ENCODE peak calls at places on chromosome 20, in nine cellular contexts. C, X, W, R, Z, B, D, V and I are unnamed samples.

GRCh38 chr20:61974357-61974665 is 91.4 kb downstream of the TAF4 start:
- DNase-seq in C (no peak), X (no peak), W (no peak), R (no peak), Z (no peak), B (no peak), D (no peak), V (no peak), I (no peak)

GRCh38 chr20:32132911-32133549 is 23.5 kb downstream of the TM9SF4 start:
- DNase-seq in C (no peak), X (no peak), W (no peak), R (no peak), Z (no peak), B (no peak), D (peak), V (no peak), I (no peak)

GRCh38 chr20:35200255-35200654 is 26.2 kb upstream of the MMP24 start:
- DNase-seq in C (peak), X (no peak), W (peak), R (no peak), Z (no peak), B (peak), D (no peak), V (no peak), I (no peak)

GRCh38 chr20:4017051-4017702 is 1.8 kb upstream of the RNF24 start:
- DNase-seq in C (no peak), X (no peak), W (no peak), R (no peak), Z (no peak), B (no peak), D (no peak), V (no peak), I (no peak)

GRCh38 chr20:44041001-44041400 is 126.3 kb downstream of the TOX2 start:
- DNase-seq in C (no peak), X (no peak), W (no peak), R (no peak), Z (no peak), B (no peak), D (no peak), V (no peak), I (no peak)

GRCh38 chr20:9211016-9211760 is 142.3 kb downstream of the PLCB4 start:
- DNase-seq in C (no peak), X (no peak), W (no peak), R (no peak), Z (no peak), B (no peak), D (no peak), V (no peak), I (no peak)

GRCh38 chr20:25126204-25126603 is 44.3 kb upstream of the VSX1 start:
- DNase-seq in C (no peak), X (no peak), W (no peak), R (no peak), Z (no peak), B (no peak), D (no peak), V (no peak), I (no peak)

GRCh38 chr20:20772492-20773047 is 60.1 kb upstream of the RALGAPA2 start:
- DNase-seq in C (no peak), X (no peak), W (no peak), R (no peak), Z (no peak), B (no peak), D (no peak), V (no peak), I (no peak)

GRCh38 chr20:21505810-21506530 is 7.9 kb downstream of the NKX2-2 start:
- DNase-seq in C (peak), X (peak), W (no peak), R (no peak), Z (no peak), B (peak), D (no peak), V (peak), I (no peak)

GRCh38 chr20:57397004-57397692 is 6.0 kb downstream of the RBM38 start:
- DNase-seq in C (no peak), X (no peak), W (no peak), R (no peak), Z (no peak), B (no peak), D (no peak), V (no peak), I (no peak)

GRCh38 chr20:64047046-64047389 is 2.4 kb downstream of the SOX18 start:
- DNase-seq in C (no peak), X (no peak), W (no peak), R (no peak), Z (no peak), B (no peak), D (no peak), V (no peak), I (no peak)
- H3K27ac ChIP-seq in C (no peak), X (no peak), W (no peak), R (no peak), Z (peak), B (no peak), D (no peak), V (no peak), I (no peak)

DNA sequence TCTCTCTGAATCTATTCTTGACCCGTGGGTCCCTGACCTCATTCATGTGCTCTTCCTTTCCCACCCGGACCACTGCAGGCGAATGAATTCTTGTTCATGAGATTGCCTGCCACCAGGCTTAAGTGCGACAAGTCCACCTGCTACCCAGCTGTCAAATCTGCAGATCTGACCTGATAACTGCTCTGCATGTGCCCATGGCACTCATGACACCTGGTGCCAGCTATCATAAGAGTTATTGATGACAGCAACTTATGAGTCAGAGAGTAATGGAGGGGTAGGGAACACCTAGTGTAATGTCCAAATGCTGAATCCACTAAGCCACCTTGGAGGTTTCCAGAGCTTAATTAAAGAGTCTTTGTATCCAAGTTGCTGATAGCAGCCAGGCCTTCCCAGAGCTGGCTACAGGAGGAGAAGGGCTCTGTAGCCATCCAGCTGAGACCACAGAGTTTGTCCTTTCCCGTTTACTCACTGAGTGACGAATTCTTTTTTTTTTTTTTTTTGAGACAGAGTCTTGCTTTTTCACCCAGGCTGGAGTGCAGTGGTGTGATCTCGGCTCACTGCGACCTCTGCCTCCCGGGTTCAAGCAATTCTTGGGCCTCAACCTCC is 17.4 kb downstream of the SHLD1 start:
- DNase-seq in C (no peak), X (peak), W (no peak), R (no peak), Z (no peak), B (no peak), D (no peak), V (no peak), I (no peak)
- H3K27ac ChIP-seq in C (no peak), X (peak), W (no peak), R (no peak), Z (no peak), B (no peak), D (no peak), V (no peak), I (no peak)

DNA sequence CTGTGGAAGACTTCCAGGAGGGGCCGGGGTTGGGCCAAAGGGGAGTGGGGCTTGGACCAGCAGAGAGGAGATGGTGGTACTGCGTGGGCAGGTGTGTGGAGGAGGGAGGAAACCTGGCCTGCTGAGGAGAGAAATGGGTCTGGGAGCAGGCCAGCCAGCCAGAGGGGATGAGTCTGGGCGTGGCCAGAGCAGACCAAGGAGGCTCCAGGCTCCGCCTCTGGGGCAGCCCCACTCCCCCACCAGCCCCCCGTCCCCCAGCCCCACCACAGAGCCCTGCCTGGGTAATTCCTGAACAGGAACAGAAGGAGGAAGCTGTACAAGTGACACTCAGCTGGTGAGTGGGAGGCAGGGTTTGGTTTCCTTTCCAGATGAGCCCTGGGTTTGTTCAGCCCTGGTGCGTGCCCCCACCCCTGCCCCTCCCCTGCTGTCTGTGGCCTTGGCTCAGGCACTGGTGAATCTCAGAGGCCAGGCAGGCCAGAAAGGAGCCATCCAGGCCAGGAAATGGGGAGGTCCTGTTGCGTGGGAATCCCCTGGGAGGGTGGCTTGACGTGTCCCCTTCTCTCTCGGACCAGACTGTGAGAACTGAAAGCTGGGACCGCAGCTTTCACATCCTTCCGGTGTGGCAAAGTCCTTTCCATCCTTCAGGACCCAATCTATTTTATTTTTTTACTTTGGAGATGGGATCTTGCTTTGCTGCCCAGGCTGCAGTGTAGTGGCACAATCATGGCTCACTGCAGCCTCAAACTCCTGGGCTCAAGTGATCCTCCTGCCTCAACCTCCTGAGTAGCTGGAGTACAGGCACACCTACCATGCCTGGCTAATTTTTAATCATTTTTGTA is 9.4 kb upstream of the SRC start:
- DNase-seq in C (peak), X (peak), W (no peak), R (no peak), Z (peak), B (peak), D (no peak), V (no peak), I (peak)
- H3K27ac ChIP-seq in C (peak), X (peak), W (no peak), R (peak), Z (peak), B (peak), D (peak), V (no peak), I (peak)

DNA sequence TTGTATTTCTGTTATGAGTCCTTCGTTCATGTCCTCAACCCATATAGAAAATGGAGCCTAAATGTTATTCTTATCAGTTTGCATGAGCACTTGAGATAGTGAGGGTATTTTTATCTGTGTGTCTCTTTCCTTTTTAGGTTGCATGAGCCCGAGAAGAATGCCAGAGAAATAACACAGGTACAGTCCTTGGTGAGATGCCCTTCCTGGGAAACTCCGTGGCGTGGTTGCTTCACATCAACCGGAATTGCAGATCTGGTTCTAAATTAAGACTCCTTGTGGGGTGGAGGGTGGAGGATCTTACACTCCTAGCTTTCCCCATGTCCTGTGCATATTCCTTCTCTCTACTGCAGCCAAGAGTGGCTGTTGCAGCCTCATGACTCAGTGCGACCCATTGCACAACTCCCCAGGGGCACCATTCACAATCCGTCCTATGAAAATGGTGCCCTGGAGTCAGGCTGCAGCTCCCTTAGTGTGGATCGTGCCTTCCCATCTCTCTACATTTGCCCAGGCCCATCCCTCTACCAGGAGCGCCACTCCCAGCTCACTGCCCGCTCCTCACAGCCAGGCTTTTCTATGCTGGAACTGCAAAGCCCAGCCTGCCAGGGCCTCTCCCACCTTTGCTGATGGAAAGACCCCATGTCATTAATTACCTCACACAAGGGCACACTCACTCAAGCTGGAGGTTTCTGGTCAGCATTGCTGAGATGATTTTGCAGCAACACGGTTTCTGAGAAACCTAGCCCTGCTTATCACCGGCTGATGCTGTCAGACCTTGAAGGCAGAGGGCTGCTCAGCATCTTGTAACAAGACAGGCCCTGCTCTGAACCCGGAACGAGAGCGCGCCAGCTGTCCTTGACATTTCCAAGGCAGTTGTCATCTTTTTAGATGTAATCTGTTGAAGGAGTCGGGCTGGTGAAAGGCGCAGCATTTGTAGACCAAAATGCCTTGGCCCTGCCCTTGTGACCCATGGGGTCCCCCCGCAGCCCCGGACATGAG is 39.7 kb downstream of the SIRPA start:
- DNase-seq in C (peak), X (no peak), W (peak), R (peak), Z (peak), B (peak), D (peak), V (no peak), I (peak)
- H3K27ac ChIP-seq in C (peak), X (no peak), W (no peak), R (peak), Z (peak), B (peak), D (peak), V (no peak), I (no peak)

DNA sequence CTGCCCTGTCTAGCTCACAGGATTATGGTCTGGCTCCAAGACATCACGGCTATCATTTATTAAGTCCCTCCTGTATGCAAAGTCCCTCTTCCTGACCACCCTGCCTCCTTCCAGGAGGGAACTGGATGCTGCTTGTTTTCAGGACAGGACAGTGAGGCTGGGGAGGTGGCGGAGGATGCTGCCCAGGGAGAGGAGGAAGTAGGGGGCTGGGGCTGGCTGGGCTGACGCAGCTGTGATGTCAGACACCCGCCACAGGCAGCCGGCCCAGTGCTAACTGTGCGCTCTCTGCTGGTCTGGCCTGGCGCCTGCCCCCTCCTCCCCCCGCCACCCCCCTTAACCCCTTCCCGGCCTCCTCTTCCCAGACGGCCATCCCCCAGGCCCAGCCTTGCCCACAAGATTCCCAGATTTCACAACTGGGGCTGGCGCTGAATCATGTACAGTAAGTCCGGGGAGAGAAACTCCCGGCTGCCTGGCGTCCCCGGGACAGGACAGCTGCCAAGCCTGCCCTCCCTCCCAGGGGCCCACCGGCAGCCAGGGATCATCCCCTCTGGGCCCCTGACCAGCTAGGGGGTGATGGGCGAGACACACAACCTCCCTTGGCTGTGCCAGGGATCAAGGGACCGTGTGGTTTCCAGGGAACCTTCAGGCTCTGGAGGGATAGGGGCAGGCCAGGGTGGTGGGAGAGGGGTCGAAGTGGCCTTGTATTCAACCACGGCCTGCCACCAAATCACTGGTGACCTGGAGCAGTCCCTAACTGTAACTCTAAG is 118.1 kb downstream of the CEBPB start:
- DNase-seq in C (peak), X (no peak), W (peak), R (peak), Z (peak), B (peak), D (peak), V (no peak), I (peak)
- H3K27ac ChIP-seq in C (no peak), X (no peak), W (peak), R (peak), Z (peak), B (peak), D (peak), V (no peak), I (peak)

DNA sequence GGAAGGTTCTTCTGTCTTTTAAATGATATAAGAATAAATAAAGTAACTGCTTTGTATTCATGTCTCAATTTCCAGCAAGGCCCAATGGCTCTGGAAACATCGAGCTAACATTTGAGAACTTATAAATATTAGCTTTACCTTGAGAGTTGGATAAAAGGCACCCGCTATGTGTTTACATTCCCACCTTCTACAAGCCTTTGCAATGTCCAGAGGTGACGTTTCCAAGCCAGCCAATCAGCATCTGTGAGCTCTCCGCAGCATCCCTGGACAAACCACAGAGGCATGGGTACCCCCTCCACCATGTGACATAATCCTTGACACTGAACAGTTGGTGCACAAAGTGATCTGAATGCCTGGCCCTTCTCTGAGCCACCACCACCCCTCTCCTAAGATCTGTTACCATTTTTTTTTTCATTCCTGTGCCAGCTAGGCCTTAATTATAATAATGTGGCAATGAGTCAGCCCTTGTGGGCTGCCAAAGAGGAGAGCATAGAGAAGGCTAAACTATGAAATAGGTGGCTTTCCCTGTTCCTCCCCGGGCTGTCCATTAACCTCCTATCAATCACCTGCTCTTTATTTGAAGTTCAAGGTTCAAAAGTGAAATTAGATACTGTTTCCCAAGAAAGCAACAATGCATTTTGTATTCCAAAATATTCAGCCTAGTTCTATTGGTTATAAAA is 4.1 kb downstream of the CBLN4 start:
- DNase-seq in C (no peak), X (peak), W (no peak), R (no peak), Z (no peak), B (no peak), D (no peak), V (no peak), I (no peak)
- H3K27ac ChIP-seq in C (no peak), X (no peak), W (no peak), R (no peak), Z (no peak), B (no peak), D (no peak), V (no peak), I (no peak)

DNA sequence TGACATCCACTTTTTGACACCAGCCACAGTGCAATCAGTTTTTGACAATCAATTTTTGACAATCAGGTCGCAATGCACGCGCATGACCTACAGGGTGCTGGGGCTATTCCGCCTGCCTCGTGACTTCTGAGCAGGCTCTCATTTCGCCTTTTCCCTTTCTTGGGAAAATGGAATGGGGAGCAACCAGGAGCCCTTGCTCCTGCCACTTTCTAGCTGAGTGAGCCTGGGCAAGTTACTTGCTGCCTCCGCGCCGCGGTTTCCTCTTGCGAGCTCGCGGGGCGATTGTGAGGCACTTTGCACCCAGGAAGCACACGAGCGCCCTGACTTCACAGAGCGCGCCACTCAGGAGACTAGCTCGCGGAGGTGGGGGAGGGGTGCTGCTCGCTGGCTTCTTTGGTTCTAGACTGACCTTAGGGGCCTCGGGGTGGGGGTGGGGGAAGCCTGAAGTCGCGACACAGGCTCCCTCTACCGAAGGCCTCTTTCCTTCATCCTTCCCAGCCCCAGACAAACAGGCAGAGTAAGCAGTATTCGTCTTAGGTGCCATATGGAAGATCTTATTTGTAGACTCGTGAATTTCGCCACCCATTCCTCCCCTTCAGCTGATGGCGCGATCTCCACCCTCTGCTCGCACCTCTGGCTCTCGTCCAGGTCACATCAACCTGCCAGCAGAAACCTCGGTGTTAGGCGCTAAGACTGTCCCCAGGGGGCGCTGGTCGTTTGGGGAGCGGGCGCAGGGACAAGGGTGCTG is 4.6 kb downstream of the TP53TG5 start:
- DNase-seq in C (peak), X (peak), W (peak), R (peak), Z (peak), B (peak), D (peak), V (peak), I (peak)
- H3K27ac ChIP-seq in C (no peak), X (peak), W (no peak), R (peak), Z (peak), B (peak), D (peak), V (peak), I (peak)

GRCh38 chr20:41889125-41889870 is 271.1 kb upstream of the CHD6 start:
- DNase-seq in C (peak), X (peak), W (no peak), R (no peak), Z (no peak), B (no peak), D (no peak), V (no peak), I (no peak)

GRCh38 chr20:41889871-41890224 is 271.7 kb upstream of the CHD6 start:
- DNase-seq in C (no peak), X (peak), W (no peak), R (no peak), Z (no peak), B (peak), D (no peak), V (no peak), I (no peak)

GRCh38 chr20:41888434-41888833 is 270.3 kb upstream of the CHD6 start:
- DNase-seq in C (no peak), X (no peak), W (no peak), R (no peak), Z (no peak), B (no peak), D (no peak), V (no peak), I (no peak)

GRCh38 chr20:41892031-41892430 is 273.9 kb upstream of the CHD6 start:
- DNase-seq in C (no peak), X (no peak), W (no peak), R (no peak), Z (no peak), B (no peak), D (no peak), V (no peak), I (no peak)

GRCh38 chr20:41887500-41887899 is 269.3 kb upstream of the CHD6 start:
- DNase-seq in C (no peak), X (no peak), W (no peak), R (no peak), Z (no peak), B (no peak), D (no peak), V (no peak), I (no peak)
- H3K27ac ChIP-seq in C (no peak), X (no peak), W (no peak), R (no peak), Z (no peak), B (no peak), D (no peak), V (no peak), I (no peak)